ENCODE peak calls at places on chromosomes 16 and 17, in four cellular contexts. H is substantia nigra, O is H54, R is progenitor cell of endocrine pancreas. K is an unnamed sample.

GRCh38 chr17:41537990-41538389 is 9.9 kb upstream of the KRT19 start:
- DNase-seq in O (no peak), H (no peak), R (no peak), K (no peak)

GRCh38 chr16:31201511-31202401 is 804 bp downstream of the PYCARD start:
- DNase-seq in O (no peak), H (peak; percentile 31), R (peak; percentile 32), K (peak; percentile 4)

GRCh38 chr17:43831633-43832032 is 1.3 kb downstream of the MPP3 start:
- DNase-seq in R (no peak), H (no peak), O (no peak), K (no peak)

GRCh38 chr16:4358831-4359561 is 7.9 kb upstream of the PAM16 start:
- DNase-seq in H (peak; percentile 11), R (peak; percentile 83), O (no peak), K (peak; percentile 26)

GRCh38 chr17:36578671-36579070 is 13.0 kb upstream of the DHRS11 start:
- DNase-seq in O (no peak), H (no peak), R (no peak), K (no peak)

GRCh38 chr17:54172654-54173316 is 350.1 kb downstream of the KIF2B start:
- DNase-seq in O (no peak), H (no peak), R (no peak), K (peak; percentile 22)

GRCh38 chr17:7034955-7035590 is 742 bp upstream of the SLC16A13 start:
- DNase-seq in R (no peak), O (no peak), H (no peak), K (no peak)

GRCh38 chr16:86872126-86872525 is 293.8 kb downstream of the FOXL1 start:
- DNase-seq in R (no peak), O (no peak), H (no peak), K (no peak)

GRCh38 chr17:31838641-31839225 is 20.3 kb downstream of the COPRS start:
- DNase-seq in R (no peak), O (no peak), H (no peak), K (no peak)

K was measured in midbrain.